ENCODE peak calls at places on chromosomes 4 and X, in five cellular contexts. P is CD8-positive, alpha-beta memory T cell; B is adipocyte; T is psoas muscle; Q is hepatocyte. V is an unnamed sample.

GRCh38 chrX:7514871-7515599 is 327.9 kb upstream of the VCX start:
- DNase-seq in P (no peak), B (no peak), T (peak; percentile 12), Q (no peak), V (no peak)

GRCh38 chr4:89829470-89830138 is 7.4 kb downstream of the SNCA start:
- DNase-seq in P (peak; percentile 37), B (peak; percentile 30), T (no peak), Q (no peak), V (no peak)

GRCh38 chrX:125326599-125326998 is 6.9 kb downstream of the TEX13C start:
- DNase-seq in P (no peak), B (no peak), T (no peak), Q (no peak), V (no peak)

GRCh38 chrX:80022363-80023031 is 7.9 kb downstream of the TBX22 start:
- DNase-seq in P (no peak), B (no peak), T (no peak), Q (peak; percentile 8), V (no peak)

GRCh38 chr4:12723849-12724447 is 760.2 kb downstream of the RAB28 start:
- DNase-seq in P (no peak), B (no peak), T (no peak), Q (peak; percentile 42), V (peak; percentile 15)

GRCh38 chr4:27154706-27155105 is 294.1 kb downstream of the STIM2 start:
- DNase-seq in P (no peak), B (peak; percentile 28), T (no peak), Q (peak; percentile 50), V (no peak)

GRCh38 chr4:89939464-89939863 is 44.8 kb downstream of the MMRN1 start:
- DNase-seq in P (no peak), B (no peak), T (no peak), Q (no peak), V (no peak)

GRCh38 chrX:22135994-22136684 is 104.0 kb downstream of the PHEX start:
- DNase-seq in P (peak; percentile 31), B (peak; percentile 72), T (no peak), Q (peak; percentile 65), V (no peak)

GRCh38 chr4:1010522-1011021 is 854 bp upstream of the FGFRL1 start:
- DNase-seq in P (peak; percentile 76), B (peak; percentile 91), T (peak; percentile 83), Q (peak; percentile 85), V (peak; percentile 88)

GRCh38 chrX:252421-253291 is 28.5 kb upstream of the PLCXD1 start:
- DNase-seq in P (no peak), B (no peak), T (no peak), Q (no peak), V (no peak)

GRCh38 chrX:35122756-35123155 is 180.2 kb downstream of the FAM47B start:
- DNase-seq in P (no peak), B (no peak), T (no peak), Q (no peak), V (no peak)

GRCh38 chrX:10050481-10050880 is 83.3 kb downstream of the CLDN34 start:
- DNase-seq in P (no peak), B (no peak), T (no peak), Q (no peak), V (peak; percentile 39)

GRCh38 chrX:75968293-75968692 is 183.2 kb upstream of the MAGEE2 start:
- DNase-seq in P (no peak), B (no peak), T (no peak), Q (no peak), V (no peak)

GRCh38 chr4:95548738-95549245 is at the start of gene UNC5C:
- DNase-seq in P (no peak), B (peak; percentile 82), T (peak; percentile 60), Q (peak; percentile 83), V (peak; percentile 94)

GRCh38 chrX:49172280-49172780 is 632 bp downstream of the PLP2 start:
- DNase-seq in P (peak; percentile 41), B (peak; percentile 64), T (peak; percentile 66), Q (peak; percentile 69), V (peak; percentile 87)

GRCh38 chr4:108058685-108059440 is 69.2 kb downstream of the HADH start:
- DNase-seq in P (no peak), B (peak; percentile 53), T (no peak), Q (peak; percentile 61), V (no peak)

GRCh38 chr4:1409806-1410425 is 3.7 kb upstream of the NKX1-1 start:
- DNase-seq in P (no peak), B (no peak), T (no peak), Q (no peak), V (no peak)

GRCh38 chr4:117225441-117225840 is 140.1 kb upstream of the TRAM1L1 start:
- DNase-seq in P (no peak), B (no peak), T (no peak), Q (peak; percentile 7), V (no peak)

GRCh38 chr4:66216252-66216651 is 546.0 kb upstream of the EPHA5 start:
- DNase-seq in P (no peak), B (no peak), T (no peak), Q (no peak), V (no peak)

GRCh38 chr4:30920043-30920442 is 199.9 kb downstream of the PCDH7 start:
- DNase-seq in P (no peak), B (no peak), T (no peak), Q (no peak), V (no peak)

GRCh38 chrX:1111543-1112300 is 100.7 kb downstream of the CRLF2 start:
- DNase-seq in P (no peak), B (no peak), T (no peak), Q (no peak), V (no peak)

GRCh38 chrX:139204903-139205667 is 325.5 kb upstream of the F9 start:
- DNase-seq in P (no peak), B (peak; percentile 1), T (peak; percentile 58), Q (peak; percentile 70), V (peak; percentile 39)

DNA sequence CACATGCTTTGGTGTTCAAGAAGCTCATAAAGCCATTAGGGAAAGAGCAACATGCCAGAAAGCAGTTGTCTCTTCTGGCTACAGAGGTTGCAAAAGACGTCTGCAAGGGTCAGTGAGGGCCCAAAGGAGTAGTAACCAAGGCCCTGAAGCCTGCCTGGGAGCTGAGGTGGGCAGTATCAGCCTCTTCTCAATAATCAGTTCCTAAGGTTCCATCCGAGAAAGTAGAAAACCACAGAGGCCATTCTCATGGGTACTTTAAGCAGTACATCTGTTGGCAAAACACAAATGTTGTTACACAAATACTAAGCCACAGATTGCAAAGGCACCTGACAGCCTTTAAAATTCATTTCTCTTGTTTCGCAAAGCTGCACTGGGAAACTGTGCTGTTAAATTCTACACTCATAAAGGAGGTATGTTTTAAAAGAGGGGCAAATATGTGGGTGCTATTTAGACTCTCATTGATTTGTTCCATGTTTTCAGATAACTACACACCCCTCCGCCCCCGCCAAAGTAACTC is 37.7 kb downstream of the MECP2 start:
- DNase-seq in P (no peak), B (peak; percentile 25), T (no peak), Q (no peak), V (no peak)
- H3K4me1 ChIP-seq in P (peaks cover 73% of the 10 kb centered on the region), B (peaks cover 28% of the 10 kb centered on the region), T (peaks cover 28% of the 10 kb centered on the region), Q (no peaks in the 10 kb centered on the region), V (peaks cover 21% of the 10 kb centered on the region)

DNA sequence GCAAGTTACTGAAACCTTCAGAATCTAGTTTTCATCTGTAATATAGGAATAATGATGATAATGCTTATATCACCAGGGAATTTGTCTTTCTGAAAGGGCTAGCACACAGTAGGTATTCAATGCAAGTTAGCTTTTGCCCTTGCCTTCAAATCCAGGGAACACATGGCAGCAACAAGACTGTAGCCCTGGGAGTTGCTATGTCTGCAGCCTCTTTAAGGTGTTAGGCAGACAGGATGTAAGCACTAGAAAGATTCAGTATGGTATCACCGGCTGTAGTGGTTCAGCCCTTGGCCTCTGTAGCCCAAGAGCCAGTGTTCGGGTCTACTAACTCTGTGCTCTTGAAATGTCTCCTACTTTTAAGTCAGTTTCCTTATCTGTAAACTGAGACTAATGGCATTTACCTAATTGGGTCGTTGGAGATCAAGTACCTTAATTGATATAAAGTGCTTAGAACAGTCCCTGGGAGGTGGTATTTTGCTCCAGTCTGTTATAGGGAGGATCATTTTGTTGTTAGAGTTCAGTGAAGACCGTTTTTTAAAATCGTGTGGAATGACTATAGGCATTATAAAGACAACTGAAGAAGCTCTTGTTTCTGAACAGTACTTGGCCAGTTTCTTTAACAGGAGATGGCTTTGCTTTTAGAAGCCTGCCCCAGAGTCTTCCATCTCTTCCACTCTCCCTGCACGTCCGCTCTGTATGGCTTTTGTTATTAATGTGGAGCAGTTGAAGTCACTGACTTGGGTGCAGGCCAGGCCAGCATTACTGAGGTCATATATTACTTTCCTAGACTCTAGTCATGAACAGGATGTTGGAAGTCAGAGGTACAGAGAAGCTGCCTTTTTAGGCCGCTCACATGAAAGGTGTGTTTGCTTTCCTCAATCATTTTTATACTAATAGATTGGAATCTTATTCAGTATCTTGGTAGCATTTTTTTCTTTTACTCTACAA is 44.8 kb downstream of the GAB1 start:
- DNase-seq in P (no peak), B (peak; percentile 69), T (peak; percentile 80), Q (peak; percentile 58), V (peak; percentile 87)
- H3K4me1 ChIP-seq in P (no peaks in the 10 kb centered on the region), B (peaks cover 56% of the 10 kb centered on the region), T (peaks cover 92% of the 10 kb centered on the region), Q (peaks cover 38% of the 10 kb centered on the region), V (peaks cover 20% of the 10 kb centered on the region)

DNA sequence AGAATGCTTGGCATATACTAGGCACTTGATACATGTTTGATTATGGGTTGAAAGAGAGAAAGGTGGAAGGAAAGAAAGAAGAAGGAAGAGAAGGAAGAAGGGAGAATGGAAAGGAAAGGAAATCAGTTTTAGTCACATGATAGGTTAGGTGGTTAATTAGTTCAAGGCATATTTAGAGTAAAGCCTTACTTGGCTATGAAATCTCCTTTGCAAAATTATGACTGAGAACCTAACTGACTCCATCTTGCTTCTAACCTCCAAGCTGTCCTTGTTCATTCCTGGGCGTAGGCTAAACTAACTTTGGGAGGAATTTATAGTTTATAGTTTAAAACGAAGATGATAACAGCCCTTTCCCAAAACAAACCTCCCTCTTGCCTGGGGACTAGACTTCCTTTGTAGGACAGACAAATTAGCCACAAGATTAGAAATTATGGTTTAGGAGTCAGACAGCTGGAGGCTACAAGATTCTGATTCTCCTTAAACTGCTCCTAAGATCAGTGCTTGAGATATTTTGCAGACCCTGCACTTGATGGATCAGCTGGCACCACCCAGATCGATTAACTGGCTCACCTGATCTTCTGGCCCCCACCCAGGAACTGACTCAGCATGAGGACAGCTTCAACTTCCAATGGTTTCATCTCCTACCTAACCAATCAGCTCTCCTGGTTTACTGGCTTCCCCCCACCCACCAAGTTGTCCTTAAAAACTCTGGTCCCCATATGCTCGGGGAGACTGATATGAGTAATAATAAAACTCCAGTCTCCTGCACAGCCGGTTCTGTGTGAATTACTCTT is 55.0 kb downstream of the TXK start:
- DNase-seq in P (no peak), B (no peak), T (no peak), Q (no peak), V (no peak)
- H3K4me1 ChIP-seq in P (no peaks in the 10 kb centered on the region), B (no peaks in the 10 kb centered on the region), T (no peaks in the 10 kb centered on the region), Q (peaks cover 12% of the 10 kb centered on the region), V (no peaks in the 10 kb centered on the region)

DNA sequence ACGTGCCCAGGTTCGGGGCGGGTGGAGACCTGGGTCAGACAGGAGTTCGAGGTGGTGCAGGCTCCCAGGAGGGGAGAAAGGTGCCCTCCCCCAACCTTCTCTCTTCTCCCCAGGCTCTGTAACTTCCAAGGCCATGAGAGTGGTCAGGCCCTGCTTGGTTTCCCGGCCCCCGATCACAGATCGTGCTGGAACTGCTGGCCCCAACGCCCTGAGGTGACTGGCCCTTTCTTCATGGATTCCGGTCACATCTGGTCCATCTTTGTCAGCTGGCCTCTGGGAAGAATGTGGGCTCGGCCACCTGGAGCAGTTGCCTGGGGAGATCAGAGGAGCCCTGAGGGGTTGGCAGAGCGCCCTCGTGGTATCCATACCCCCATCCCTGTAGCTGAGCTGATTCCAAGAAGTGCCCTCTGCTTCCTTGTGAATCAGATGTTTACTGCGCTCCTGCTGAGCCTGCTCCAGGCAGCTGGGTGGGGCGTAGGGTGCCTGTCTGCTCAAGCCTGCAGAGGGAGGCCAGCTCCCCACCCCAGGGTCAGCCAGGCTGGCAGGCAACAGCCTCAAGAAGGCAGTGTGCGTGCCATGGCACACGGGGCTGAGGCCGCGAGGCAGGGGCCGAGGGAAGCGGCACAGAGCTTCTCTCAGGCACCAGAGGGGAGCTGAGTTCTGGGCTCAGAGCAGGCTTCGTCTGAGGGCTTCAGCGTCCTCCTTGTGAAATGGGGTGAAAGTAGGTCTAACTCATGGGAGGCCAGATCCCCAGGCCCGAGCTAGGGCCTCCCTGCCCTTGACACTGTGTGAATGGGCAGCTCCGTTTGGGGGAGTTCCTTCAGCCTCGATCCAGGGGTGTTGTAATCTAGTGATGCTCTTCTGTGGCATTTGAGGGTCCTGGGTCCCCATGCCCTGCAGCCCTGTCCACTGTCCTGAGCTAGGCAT is 3.6 kb downstream of the SH3BP2 start:
- DNase-seq in P (no peak), B (peak; percentile 68), T (peak; percentile 12), Q (peak; percentile 75), V (peak; percentile 72)
- H3K4me1 ChIP-seq in P (peaks cover 63% of the 10 kb centered on the region), B (peaks cover 49% of the 10 kb centered on the region), T (peaks cover 34% of the 10 kb centered on the region), Q (peaks cover 62% of the 10 kb centered on the region), V (peaks cover 51% of the 10 kb centered on the region)

V was measured in right cardiac atrium.